ENCODE peak calls at places on chromosome 2, in six cellular contexts. Z, M, O, N, T and C are unnamed samples.

GRCh38 chr2:85259101-85259590 is 68.6 kb downstream of the TGOLN2 start:
- DNase-seq in M (peak; percentile 38), N (no peak), Z (no peak), O (peak; percentile 78), T (peak; percentile 59), C (peak; percentile 93)

GRCh38 chr2:30713698-30714097 is 93.5 kb downstream of the CAPN13 start:
- DNase-seq in N (no peak), O (no peak), M (no peak), Z (no peak), T (no peak), C (no peak)

GRCh38 chr2:68907923-68908253 is 36.7 kb upstream of the BMP10 start:
- DNase-seq in N (no peak), Z (no peak), O (no peak), T (no peak), M (no peak), C (no peak)

GRCh38 chr2:60830991-60831390 is 50.4 kb upstream of the REL start:
- DNase-seq in N (no peak), O (no peak), Z (no peak), M (no peak), T (no peak), C (no peak)

GRCh38 chr2:29478641-29479040 is 363.4 kb downstream of the CLIP4 start:
- DNase-seq in Z (no peak), O (no peak), T (no peak), N (no peak), M (no peak), C (no peak)

GRCh38 chr2:137947032-137947713 is 17.1 kb upstream of the HNMT start:
- DNase-seq in M (no peak), Z (no peak), T (no peak), N (no peak), O (no peak), C (no peak)

GRCh38 chr2:142254057-142254456 is 123.2 kb upstream of the LRP1B start:
- DNase-seq in T (no peak), O (no peak), N (no peak), Z (no peak), M (no peak), C (no peak)

GRCh38 chr2:173750332-173750731 is 214.8 kb downstream of the SP3 start:
- DNase-seq in Z (no peak), M (no peak), T (peak; percentile 48), N (no peak), O (peak; percentile 60), C (peak; percentile 41)

GRCh38 chr2:212595036-212595654 is 56.5 kb upstream of the ERBB4 start:
- DNase-seq in N (no peak), O (peak; percentile 4), M (no peak), Z (no peak), T (peak; percentile 54), C (peak; percentile 26)

GRCh38 chr2:164046040-164046439 is 310.2 kb upstream of the FIGN start:
- DNase-seq in Z (no peak), M (no peak), N (no peak), O (no peak), T (no peak), C (no peak)

GRCh38 chr2:71906357-71906973 is 241.2 kb downstream of the CYP26B1 start:
- DNase-seq in O (no peak), T (no peak), Z (no peak), N (no peak), M (no peak), C (no peak)

GRCh38 chr2:105674859-105675541 is 69.7 kb upstream of the NCK2 start:
- DNase-seq in Z (no peak), N (no peak), M (no peak), O (no peak), T (no peak), C (no peak)

GRCh38 chr2:143463717-143464116 is 334.5 kb downstream of the ARHGAP15 start:
- DNase-seq in N (no peak), M (no peak), O (no peak), T (no peak), Z (no peak), C (no peak)

GRCh38 chr2:130327703-130328527 is 14.8 kb upstream of the IMP4 start:
- DNase-seq in O (peak; percentile 30), T (peak; percentile 85), M (no peak), Z (no peak), N (no peak), C (peak; percentile 60)

GRCh38 chr2:19868705-19869550 is 32.9 kb downstream of the TTC32 start:
- DNase-seq in Z (peak; percentile 42), O (peak; percentile 56), N (peak; percentile 71), T (peak; percentile 19), M (no peak), C (no peak)

GRCh38 chr2:236685979-236686520 is 116.4 kb downstream of the ACKR3 start:
- DNase-seq in O (no peak), M (no peak), T (no peak), Z (no peak), N (no peak), C (no peak)

GRCh38 chr2:8445580-8445979 is 236.3 kb upstream of the ID2 start:
- DNase-seq in Z (no peak), M (no peak), N (no peak), T (no peak), O (no peak), C (no peak)

GRCh38 chr2:64142817-64143153 is 1.4 kb downstream of the PELI1 start:
- DNase-seq in N (no peak), T (no peak), O (no peak), Z (no peak), M (no peak), C (peak; percentile 37)

GRCh38 chr2:38740851-38741541 is 10.2 kb downstream of the SRSF7 start:
- DNase-seq in N (no peak), Z (no peak), M (no peak), O (peak; percentile 63), T (peak; percentile 58), C (peak; percentile 70)

GRCh38 chr2:65373365-65373918 is 59.0 kb downstream of the SPRED2 start:
- DNase-seq in N (no peak), T (no peak), Z (no peak), M (no peak), O (no peak), C (no peak)

GRCh38 chr2:128291161-128291843 is 27.4 kb downstream of the HS6ST1 start:
- DNase-seq in M (no peak), O (no peak), N (no peak), Z (no peak), T (no peak), C (no peak)

GRCh38 chr2:241540391-241540765 is 18.2 kb upstream of the BOK start:
- DNase-seq in N (peak; percentile 82), O (peak; percentile 67), M (no peak), Z (no peak), T (no peak), C (no peak)

DNA sequence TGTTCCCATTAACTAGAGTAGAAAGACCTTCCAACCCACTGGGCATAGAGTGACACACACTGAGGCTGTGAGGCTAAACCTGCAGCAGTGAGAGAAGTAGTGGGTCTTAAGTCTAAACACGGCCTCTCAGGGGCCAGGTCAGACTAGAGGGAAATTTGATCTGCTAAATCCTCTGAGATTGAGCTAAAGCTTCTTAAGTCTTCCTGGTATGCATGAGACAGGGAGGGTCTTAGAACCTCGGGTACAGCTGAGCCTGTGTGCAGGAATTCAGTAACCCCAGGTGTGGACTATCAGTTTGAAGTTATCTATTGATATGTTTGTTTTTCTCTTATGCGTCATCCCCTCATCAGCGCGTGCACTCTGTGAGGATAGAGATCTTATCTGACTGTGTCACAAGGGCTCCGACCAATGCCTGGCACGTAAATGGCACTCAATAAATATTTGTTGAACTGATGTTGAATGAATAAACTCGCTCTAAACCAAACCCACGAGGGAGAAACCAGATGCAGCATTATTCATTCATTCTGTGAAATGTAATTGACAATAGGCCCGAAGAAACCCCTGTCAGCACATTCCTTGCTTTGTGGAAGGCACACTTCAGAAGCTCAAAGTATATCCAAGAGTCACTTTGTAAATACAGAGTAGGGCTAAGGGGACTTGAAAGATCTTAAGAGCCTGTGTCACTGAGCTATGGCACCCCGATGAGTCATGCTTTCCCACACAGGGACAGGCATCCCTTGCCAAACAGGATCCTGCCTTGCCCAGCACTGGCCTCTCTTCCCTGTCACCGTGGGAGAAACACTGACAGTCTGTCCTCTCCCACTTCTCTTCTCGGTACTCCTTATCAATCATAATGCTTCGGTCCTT is 21.7 kb upstream of the RAB10 start:
- DNase-seq in O (peak; percentile 48), T (peak; percentile 25), Z (no peak), M (peak; percentile 47), N (peak; percentile 79), C (peak; percentile 52)
- H3K4me3 ChIP-seq in O (no peak overlapping the region), T (no peak overlapping the region), Z (no peak overlapping the region), M (no peak overlapping the region), N (no peak overlapping the region), C (no peak overlapping the region)

DNA sequence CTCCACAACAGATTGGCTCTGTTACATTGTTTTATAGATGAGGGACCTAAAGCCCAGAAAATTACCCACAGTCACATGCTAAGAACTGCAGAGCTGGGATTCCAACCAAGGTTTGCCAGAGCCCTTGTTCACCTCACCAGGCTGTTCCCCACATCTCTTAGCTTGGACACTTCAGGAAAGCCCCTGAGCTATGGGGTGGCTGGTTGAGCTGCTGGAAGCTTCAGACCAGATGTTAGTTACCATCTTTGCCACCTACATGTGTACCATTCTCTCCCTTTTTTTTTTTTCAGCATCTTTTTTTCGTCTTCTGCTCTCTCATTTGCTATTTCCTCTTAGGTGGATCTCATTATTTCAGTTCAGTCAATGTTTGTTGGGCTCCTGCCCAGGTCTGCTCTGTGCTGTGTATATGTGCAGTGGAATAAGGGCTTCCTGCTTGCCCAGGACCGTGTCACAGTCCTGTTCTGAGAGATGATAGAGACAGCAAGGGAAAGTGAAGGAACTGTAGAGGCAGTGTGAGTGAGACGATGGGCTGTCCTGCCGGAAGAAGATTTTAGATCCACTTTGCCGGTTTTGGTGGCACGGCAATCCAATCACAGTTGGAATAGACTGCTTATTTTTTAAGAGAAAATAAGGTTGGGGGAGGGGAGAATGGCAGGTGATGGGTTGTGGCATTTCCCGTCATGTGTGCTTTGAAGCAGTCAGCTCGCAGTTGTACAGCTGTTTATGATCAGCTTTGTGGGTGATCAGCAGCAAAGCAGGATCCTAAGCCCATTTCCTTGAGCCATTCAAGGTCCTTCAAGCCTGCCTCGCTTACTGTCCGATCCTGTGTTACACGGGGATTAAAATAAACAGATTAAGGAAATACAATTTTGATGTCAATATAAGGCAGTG is 152.6 kb downstream of the RTN4 start:
- DNase-seq in O (no peak), T (no peak), N (no peak), Z (no peak), M (no peak), C (no peak)
- TF ChIP-seq CTCF in O (no peak), T (no peak), N (no peak), Z (no peak), M (no peak), C (no peak)

GRCh38 chr2:120343433-120344105 is 2.4 kb upstream of the INHBB start:
- DNase-seq in M (peak; percentile 26), N (peak; percentile 88), T (peak; percentile 68), O (peak; percentile 86), Z (peak; percentile 11), C (peak; percentile 69)
- H3K4me3 ChIP-seq in M (no peak overlapping the region), N (peak overlapping the region; percentile 57), T (no peak overlapping the region), O (no peak overlapping the region), Z (no peak overlapping the region), C (no peak overlapping the region)

DNA sequence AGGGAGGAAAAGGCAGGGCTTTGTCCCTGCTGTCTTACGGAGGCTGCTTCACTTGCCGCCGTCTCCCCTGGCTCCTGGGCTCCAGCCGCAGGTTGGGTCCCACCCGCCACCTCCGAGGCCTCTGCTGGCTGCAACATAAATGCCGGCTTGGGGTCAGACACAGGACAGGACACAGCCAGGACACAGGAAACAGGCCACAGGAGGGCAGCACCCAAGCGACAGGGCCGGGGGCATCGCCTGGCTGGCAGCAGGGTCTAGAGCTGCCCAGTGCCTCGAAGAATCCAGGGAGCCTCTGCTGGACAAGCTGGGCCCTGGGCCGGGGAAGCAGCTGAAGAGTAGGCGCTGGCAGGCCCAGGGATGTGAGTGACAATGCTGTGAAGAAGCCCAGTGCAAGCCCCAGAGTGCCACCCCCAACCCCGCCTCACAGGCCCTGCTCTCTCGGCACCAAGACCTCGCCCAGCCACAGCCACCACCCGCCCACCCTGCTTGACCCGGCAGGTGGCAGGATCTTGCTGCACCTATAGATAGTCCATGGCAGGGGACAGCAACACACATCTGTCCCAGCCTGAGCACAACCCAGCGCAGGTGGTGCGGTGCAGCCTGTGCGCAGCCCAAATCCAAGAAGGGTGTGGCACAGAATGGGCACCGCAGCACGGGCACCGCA is 55.7 kb downstream of the BIN1 start:
- DNase-seq in T (no peak), Z (no peak), N (peak; percentile 43), O (no peak), M (no peak), C (no peak)
- TF ChIP-seq CTCF in T (peak; percentile 9), Z (no peak), N (no peak), O (no peak), M (no peak), C (peak; percentile 10)